ENCODE peak calls at places on chromosomes 7 and 10, in nine cellular contexts. X is PC-9, B is thyroid gland, E is mesothelial cell of epicardium, G is MM.1S, A is WERI-Rb-1, F is HFFc6, C is tibial artery, H is left ventricle myocardium inferior. Z is an unnamed sample.

GRCh38 chr7:132783824-132784223 is 207.6 kb upstream of the PLXNA4 start:
- DNase-seq in X (peak), B (no peak), E (no peak), G (no peak), A (no peak), F (peak), C (no peak), H (no peak), Z (no peak)

GRCh38 chr10:30103595-30104310 is 44.4 kb upstream of the JCAD start:
- DNase-seq in X (no peak), B (no peak), E (no peak), G (no peak), A (no peak), F (no peak), C (no peak), H (no peak), Z (no peak)

GRCh38 chr10:6195376-6195775 is 7.4 kb upstream of the PFKFB3 start:
- DNase-seq in X (no peak), B (no peak), E (no peak), G (no peak), A (no peak), F (no peak), C (peak), H (no peak), Z (no peak)

GRCh38 chr7:100122568-100122967 is 3.1 kb downstream of the CNPY4 start:
- DNase-seq in X (no peak), B (no peak), E (no peak), G (no peak), A (no peak), F (no peak), C (no peak), H (no peak), Z (no peak)

GRCh38 chr7:18877874-18878273 is 239.6 kb downstream of the TWIST1 start:
- DNase-seq in X (no peak), B (no peak), E (no peak), G (no peak), A (no peak), F (no peak), C (no peak), H (no peak), Z (no peak)

GRCh38 chr10:17001961-17002749 is 127.5 kb downstream of the CUBN start:
- DNase-seq in X (no peak), B (peak), E (no peak), G (peak), A (no peak), F (peak), C (peak), H (peak), Z (no peak)

GRCh38 chr10:1464866-1465265 is 272.5 kb downstream of the ADARB2 start:
- DNase-seq in X (no peak), B (no peak), E (no peak), G (peak), A (no peak), F (no peak), C (no peak), H (no peak), Z (no peak)

GRCh38 chr7:69749994-69750393 is 151.7 kb downstream of the AUTS2 start:
- DNase-seq in X (no peak), B (no peak), E (no peak), G (no peak), A (no peak), F (no peak), C (no peak), H (no peak), Z (no peak)

GRCh38 chr7:134946260-134946659 is 40.0 kb upstream of the AGBL3 start:
- DNase-seq in X (no peak), B (no peak), E (no peak), G (no peak), A (no peak), F (no peak), C (no peak), H (no peak), Z (no peak)

GRCh38 chr10:1539216-1539615 is 198.1 kb downstream of the ADARB2 start:
- DNase-seq in X (no peak), B (no peak), E (no peak), G (no peak), A (no peak), F (no peak), C (no peak), H (no peak), Z (no peak)

GRCh38 chr10:17412323-17412722 is 42.1 kb downstream of the ST8SIA6 start:
- DNase-seq in X (no peak), B (no peak), E (no peak), G (no peak), A (no peak), F (no peak), C (no peak), H (no peak), Z (no peak)

GRCh38 chr7:87220734-87221215 is 1.2 kb upstream of the TMEM243 start:
- DNase-seq in X (no peak), B (peak), E (no peak), G (peak), A (no peak), F (peak), C (no peak), H (no peak), Z (no peak)

GRCh38 chr10:128116851-128117615 is 9.2 kb downstream of the MKI67 start:
- DNase-seq in X (no peak), B (no peak), E (no peak), G (no peak), A (no peak), F (peak), C (no peak), H (no peak), Z (no peak)
- TF ChIP-seq CTCF in X (no peak), B (no peak), E (peak), G (peak), A (peak), F (peak), C (no peak), H (no peak), Z (peak)

GRCh38 chr7:31129067-31129466 is 77.0 kb downstream of the ADCYAP1R1 start:
- DNase-seq in X (no peak), B (no peak), E (no peak), G (no peak), A (no peak), F (no peak), C (no peak), H (no peak), Z (no peak)
- TF ChIP-seq CTCF in X (peak), B (no peak), E (no peak), G (no peak), A (no peak), F (peak), C (no peak), H (no peak), Z (no peak)

DNA sequence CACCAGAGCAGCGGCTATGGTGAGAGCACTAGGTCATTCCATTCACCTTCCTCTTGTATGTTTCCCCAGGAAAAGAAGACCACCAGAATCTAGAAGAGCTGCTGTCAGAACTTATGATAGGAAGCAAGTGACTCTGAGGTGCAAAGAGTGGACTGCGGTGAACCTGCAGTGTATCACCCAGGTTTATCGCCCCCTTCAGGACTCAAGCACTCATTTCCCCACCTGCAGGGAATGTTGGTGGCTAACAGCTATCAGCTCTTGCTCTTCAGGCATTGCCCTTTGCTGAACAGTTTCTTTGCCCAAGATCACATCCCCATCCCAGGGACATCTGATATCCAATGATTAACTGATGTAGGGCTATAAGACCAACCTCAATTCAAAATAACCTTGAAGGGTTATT is 66.3 kb upstream of the IL6 start:
- DNase-seq in X (no peak), B (no peak), E (no peak), G (no peak), A (no peak), F (no peak), C (no peak), H (no peak), Z (no peak)
- TF ChIP-seq CTCF in X (peak), B (no peak), E (no peak), G (peak), A (peak), F (peak), C (no peak), H (peak), Z (peak)

DNA sequence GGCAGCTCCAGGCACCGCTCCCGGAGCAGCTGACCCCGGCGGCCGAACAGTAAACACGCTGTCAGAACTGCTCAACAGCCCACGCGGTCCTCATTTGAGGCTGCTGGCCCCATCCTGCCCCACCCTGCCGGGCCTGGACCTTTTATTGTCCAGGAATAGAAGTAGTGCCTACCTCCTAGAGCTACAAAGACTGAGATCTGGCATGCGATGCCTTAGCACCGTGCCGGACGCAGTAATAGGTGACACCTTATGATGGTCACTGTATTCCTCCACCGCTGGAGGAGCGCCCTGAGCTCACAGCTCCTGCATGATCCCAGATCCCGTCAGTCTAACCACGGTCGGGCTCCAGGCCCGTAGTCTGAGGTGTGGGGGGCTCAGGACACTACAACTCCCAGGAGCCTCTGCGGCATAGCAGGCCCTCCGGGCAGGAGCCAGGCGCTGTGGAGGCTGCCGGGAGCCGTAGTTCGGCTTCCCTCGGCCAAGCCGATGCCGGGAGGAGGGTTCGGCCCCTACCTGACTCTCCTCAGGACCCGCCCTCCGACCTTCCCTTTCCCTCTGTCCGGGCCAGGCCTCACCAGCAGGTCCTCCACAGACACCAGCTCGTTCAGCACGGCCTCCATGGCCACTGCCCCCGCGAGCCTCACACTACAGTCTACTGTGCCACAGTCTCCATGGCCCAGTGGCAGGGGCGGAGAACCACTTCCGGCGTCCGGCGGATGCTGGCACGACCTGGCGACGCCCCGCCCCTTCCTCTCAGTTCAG is at the start of gene FIS1:
- DNase-seq in X (peak), B (peak), E (peak), G (peak), A (peak), F (peak), C (peak), H (peak), Z (peak)
- TF ChIP-seq CTCF in X (peak), B (peak), E (peak), G (peak), A (peak), F (peak), C (peak), H (peak), Z (peak)

GRCh38 chr10:46233101-46233500 is 53.7 kb upstream of the ANTXRL start:
- DNase-seq in X (no peak), B (no peak), E (no peak), G (no peak), A (no peak), F (no peak), C (no peak), H (no peak), Z (peak)
- TF ChIP-seq CTCF in X (no peak), B (no peak), E (no peak), G (no peak), A (no peak), F (no peak), C (no peak), H (no peak), Z (no peak)

Z was measured in progenitor cell of endocrine pancreas.